ENCODE peak calls at places on chromosome 14, in ten cellular contexts. F is EH; O is tibial artery; Q is RCC 7860; V is NCI-H2029 treated with DMSO at 0.1 percent for 48 hours; I is activated T-helper 1 cell treated with anti-CD3 and anti-CD28 coated beads, Interleukin-12 subunit alpha, Interleukin-12 subunit beta, Interleukin-2, Interleukin-4 antibody, amounts not matched to agents 30 ng/mL and 10 ng/mL and 1 ng/mL, durations not matched to agents 14 hours and 24 hours and 36 hours; Z is HFF-Myc; P is HT1080; T is stimulated activated CD4-positive, alpha-beta T cell treated with anti-CD3 and anti-CD28 coated beads, Interleukin-4, amount 100 ng/mL, for 48 hours; N is EL. K is an unnamed sample.

GRCh38 chr14:97290977-97291376 is 493.8 kb downstream of the VRK1 start:
- DNase-seq in F (no peak), O (no peak), Q (peak), V (no peak), I (no peak), Z (no peak), P (peak), T (no peak), N (no peak), K (no peak)

GRCh38 chr14:94203473-94204210 is 29.5 kb downstream of the PPP4R4 start:
- DNase-seq in F (no peak), O (no peak), Q (no peak), V (no peak), I (no peak), Z (no peak), P (no peak), T (no peak), N (no peak), K (no peak)

GRCh38 chr14:29906256-29906885 is 21.3 kb downstream of the PRKD1 start:
- DNase-seq in F (peak), O (no peak), Q (peak), V (no peak), I (no peak), Z (no peak), P (peak), T (no peak), N (peak), K (no peak)

GRCh38 chr14:64649383-64649998 is 54.7 kb upstream of the PLEKHG3 start:
- DNase-seq in F (peak), O (peak), Q (no peak), V (no peak), I (no peak), Z (no peak), P (no peak), T (no peak), N (peak), K (no peak)

GRCh38 chr14:43003845-43004244 is 1397.2 kb downstream of the LRFN5 start:
- DNase-seq in F (no peak), O (no peak), Q (no peak), V (no peak), I (no peak), Z (no peak), P (no peak), T (no peak), N (no peak), K (no peak)

GRCh38 chr14:93163570-93163969 is 21.1 kb downstream of the MOAP1 start:
- DNase-seq in F (no peak), O (no peak), Q (no peak), V (no peak), I (no peak), Z (no peak), P (no peak), T (no peak), N (no peak), K (no peak)

GRCh38 chr14:99155173-99155777 is 116.7 kb downstream of the BCL11B start:
- DNase-seq in F (no peak), O (peak), Q (no peak), V (no peak), I (no peak), Z (no peak), P (no peak), T (no peak), N (no peak), K (no peak)

GRCh38 chr14:52895000-52895399 is 55.9 kb downstream of the FERMT2 start:
- DNase-seq in F (peak), O (no peak), Q (peak), V (no peak), I (no peak), Z (no peak), P (peak), T (no peak), N (peak), K (no peak)

GRCh38 chr14:24172871-24173281 is 996 bp downstream of the REC8 start:
- DNase-seq in F (no peak), O (no peak), Q (no peak), V (no peak), I (no peak), Z (no peak), P (no peak), T (no peak), N (no peak), K (no peak)

GRCh38 chr14:36584167-36584811 is 1.9 kb upstream of the NKX2-8 start:
- DNase-seq in F (no peak), O (no peak), Q (no peak), V (no peak), I (no peak), Z (no peak), P (no peak), T (no peak), N (no peak), K (peak)

GRCh38 chr14:72126561-72126960 is 194.3 kb downstream of the RGS6 start:
- DNase-seq in F (no peak), O (no peak), Q (no peak), V (no peak), I (no peak), Z (no peak), P (no peak), T (no peak), N (no peak), K (no peak)

GRCh38 chr14:64673329-64673728 is 30.9 kb upstream of the PLEKHG3 start:
- DNase-seq in F (no peak), O (no peak), Q (no peak), V (no peak), I (no peak), Z (no peak), P (no peak), T (no peak), N (no peak), K (no peak)

GRCh38 chr14:69561893-69562292 is 12.8 kb downstream of the CCDC177 start:
- DNase-seq in F (no peak), O (no peak), Q (no peak), V (no peak), I (no peak), Z (no peak), P (no peak), T (no peak), N (no peak), K (no peak)

GRCh38 chr14:38931969-38932652 is 170.9 kb downstream of the SEC23A start:
- DNase-seq in F (no peak), O (no peak), Q (no peak), V (no peak), I (no peak), Z (no peak), P (no peak), T (no peak), N (no peak), K (no peak)

GRCh38 chr14:105378199-105378598 is 20.1 kb upstream of the TEX22 start:
- DNase-seq in F (no peak), O (no peak), Q (no peak), V (no peak), I (no peak), Z (no peak), P (no peak), T (no peak), N (no peak), K (no peak)

GRCh38 chr14:98136019-98136418 is 1136.0 kb downstream of the BCL11B start:
- DNase-seq in F (no peak), O (no peak), Q (no peak), V (no peak), I (no peak), Z (no peak), P (no peak), T (no peak), N (no peak), K (peak)

GRCh38 chr14:22981090-22982012 is 1.0 kb downstream of the AJUBA start:
- DNase-seq in F (peak), O (no peak), Q (no peak), V (no peak), I (no peak), Z (no peak), P (no peak), T (no peak), N (peak), K (peak)

GRCh38 chr14:68589447-68590232 is 203.2 kb downstream of the ZFP36L1 start:
- DNase-seq in F (peak), O (peak), Q (no peak), V (no peak), I (no peak), Z (peak), P (no peak), T (no peak), N (no peak), K (no peak)

GRCh38 chr14:79659995-79660975 is 551.0 kb downstream of the DIO2 start:
- DNase-seq in F (no peak), O (no peak), Q (no peak), V (no peak), I (no peak), Z (no peak), P (no peak), T (no peak), N (no peak), K (no peak)

GRCh38 chr14:64983439-64984310 is 3.0 kb upstream of the FNTB start:
- DNase-seq in F (peak), O (no peak), Q (peak), V (no peak), I (no peak), Z (peak), P (peak), T (no peak), N (peak), K (peak)

GRCh38 chr14:24274101-24274543 is 2.7 kb upstream of the RABGGTA start:
- DNase-seq in F (no peak), O (no peak), Q (no peak), V (no peak), I (peak), Z (no peak), P (peak), T (peak), N (no peak), K (peak)

GRCh38 chr14:100213956-100214767 is 24.8 kb upstream of the YY1 start:
- DNase-seq in F (peak), O (peak), Q (peak), V (peak), I (peak), Z (no peak), P (no peak), T (peak), N (peak), K (peak)

GRCh38 chr14:76274324-76274723 is 101.6 kb upstream of the ESRRB start:
- DNase-seq in F (no peak), O (no peak), Q (no peak), V (no peak), I (no peak), Z (no peak), P (no peak), T (no peak), N (no peak), K (no peak)

GRCh38 chr14:34863844-34864243 is 11.3 kb downstream of the BAZ1A start:
- DNase-seq in F (no peak), O (no peak), Q (no peak), V (no peak), I (no peak), Z (no peak), P (no peak), T (no peak), N (no peak), K (no peak)

GRCh38 chr14:61471297-61471980 is 150.1 kb downstream of the PRKCH start:
- DNase-seq in F (no peak), O (peak), Q (no peak), V (no peak), I (no peak), Z (no peak), P (no peak), T (no peak), N (peak), K (peak)

GRCh38 chr14:49641697-49642129 is 6.7 kb upstream of the DNAAF2 start:
- DNase-seq in F (peak), O (no peak), Q (peak), V (no peak), I (no peak), Z (no peak), P (no peak), T (no peak), N (peak), K (no peak)

GRCh38 chr14:76918176-76918750 is 92.1 kb downstream of the LRRC74A start:
- DNase-seq in F (peak), O (peak), Q (peak), V (peak), I (no peak), Z (no peak), P (no peak), T (no peak), N (peak), K (no peak)

GRCh38 chr14:81801921-81802320 is 268.3 kb upstream of the SEL1L start:
- DNase-seq in F (no peak), O (no peak), Q (no peak), V (no peak), I (no peak), Z (no peak), P (no peak), T (no peak), N (no peak), K (no peak)

GRCh38 chr14:57869530-57870088 is 3.7 kb upstream of the SLC35F4 start:
- DNase-seq in F (no peak), O (no peak), Q (no peak), V (no peak), I (no peak), Z (no peak), P (no peak), T (no peak), N (no peak), K (no peak)

GRCh38 chr14:88872976-88873375 is 48.5 kb downstream of the TTC8 start:
- DNase-seq in F (no peak), O (no peak), Q (no peak), V (no peak), I (no peak), Z (no peak), P (no peak), T (no peak), N (no peak), K (no peak)

GRCh38 chr14:102663031-102663430 is 70.6 kb downstream of the RCOR1 start:
- DNase-seq in F (no peak), O (no peak), Q (no peak), V (no peak), I (no peak), Z (no peak), P (no peak), T (no peak), N (no peak), K (no peak)

GRCh38 chr14:101035466-101036225 is 132.1 kb upstream of the RTL1 start:
- DNase-seq in F (no peak), O (no peak), Q (no peak), V (no peak), I (no peak), Z (no peak), P (no peak), T (no peak), N (no peak), K (no peak)

GRCh38 chr14:97536421-97536820 is 739.2 kb downstream of the VRK1 start:
- DNase-seq in F (no peak), O (no peak), Q (no peak), V (no peak), I (no peak), Z (no peak), P (no peak), T (no peak), N (no peak), K (no peak)

GRCh38 chr14:20602583-20602982 is 11.4 kb upstream of the RNASE12 start:
- DNase-seq in F (no peak), O (no peak), Q (no peak), V (no peak), I (no peak), Z (no peak), P (no peak), T (no peak), N (no peak), K (no peak)

GRCh38 chr14:75982724-75983358 is 1.0 kb upstream of the TGFB3 start:
- DNase-seq in F (peak), O (peak), Q (no peak), V (no peak), I (peak), Z (no peak), P (peak), T (no peak), N (peak), K (no peak)